ENCODE peak calls at places on chromosomes 6 and 20, in six cellular contexts. N, Q, U, M, Y and L are unnamed samples.

GRCh38 chr6:30497714-30498113 is 8.4 kb downstream of the HLA-E start:
- DNase-seq in N (no peak), M (no peak), Q (no peak), Y (no peak), U (no peak), L (no peak)

GRCh38 chr20:34543457-34544056 is 15.0 kb upstream of the MAP1LC3A start:
- DNase-seq in N (no peak), U (no peak), M (no peak), Y (no peak), Q (no peak), L (no peak)

GRCh38 chr20:33370296-33370695 is 31.0 kb downstream of the CDK5RAP1 start:
- DNase-seq in Y (no peak), N (no peak), Q (no peak), M (no peak), U (no peak), L (no peak)

GRCh38 chr6:138231399-138231886 is 13.2 kb upstream of the PBOV1 start:
- DNase-seq in N (peak), Q (no peak), M (no peak), U (no peak), Y (no peak), L (no peak)

GRCh38 chr6:137542713-137543112 is 48.5 kb upstream of the OLIG3 start:
- DNase-seq in U (no peak), N (no peak), Q (no peak), M (no peak), Y (no peak), L (no peak)

GRCh38 chr20:53089866-53090265 is 117.7 kb downstream of the TSHZ2 start:
- DNase-seq in N (no peak), Q (no peak), Y (no peak), U (no peak), M (no peak), L (no peak)

GRCh38 chr20:45059022-45059728 is 41.8 kb downstream of the KCNS1 start:
- DNase-seq in U (no peak), N (no peak), Y (no peak), Q (no peak), M (no peak), L (no peak)

GRCh38 chr6:33672808-33673207 is 38.7 kb downstream of the UQCC2 start:
- DNase-seq in N (peak), Y (no peak), M (peak), U (no peak), Q (peak), L (peak)

GRCh38 chr20:13342469-13343242 is 121.6 kb downstream of the ISM1 start:
- DNase-seq in Q (no peak), Y (no peak), N (no peak), U (no peak), M (no peak), L (no peak)

GRCh38 chr20:38338849-38339520 is 7.3 kb upstream of the LBP start:
- DNase-seq in Q (no peak), M (no peak), Y (no peak), N (no peak), U (peak), L (no peak)

GRCh38 chr6:84554706-84555105 is 209.7 kb downstream of the TBX18 start:
- DNase-seq in U (no peak), M (no peak), Q (no peak), N (no peak), Y (no peak), L (no peak)

GRCh38 chr6:108732101-108732870 is 115.9 kb upstream of the ARMC2 start:
- DNase-seq in Q (no peak), N (no peak), M (no peak), Y (no peak), U (no peak), L (no peak)

GRCh38 chr6:33934726-33935270 is 131.0 kb upstream of the MLN start:
- DNase-seq in N (no peak), U (no peak), Y (no peak), Q (no peak), M (no peak), L (no peak)

GRCh38 chr6:118562248-118562647 is 14.2 kb downstream of the PLN start:
- DNase-seq in Q (no peak), U (no peak), M (no peak), Y (no peak), N (no peak), L (no peak)

GRCh38 chr6:136782021-136782770 is 10.1 kb downstream of the MAP3K5 start:
- DNase-seq in U (no peak), Y (no peak), Q (no peak), M (no peak), N (no peak), L (no peak)

GRCh38 chr6:147741419-147741818 is 232.9 kb downstream of the SAMD5 start:
- DNase-seq in U (no peak), Q (no peak), N (no peak), Y (no peak), M (no peak), L (no peak)

GRCh38 chr6:52557389-52558265 is 19.2 kb downstream of the TRAM2 start:
- DNase-seq in Q (no peak), M (no peak), U (no peak), Y (no peak), N (no peak), L (no peak)

GRCh38 chr20:45104786-45105185 is 3.9 kb upstream of the KCNS1 start:
- DNase-seq in M (no peak), Q (no peak), Y (no peak), N (no peak), U (no peak), L (peak)

GRCh38 chr20:57618091-57618765 is 2.0 kb downstream of the ZBP1 start:
- DNase-seq in Y (no peak), Q (no peak), M (no peak), U (no peak), N (no peak), L (peak)

GRCh38 chr6:32169211-32169610 is 4.8 kb downstream of the EGFL8 start:
- DNase-seq in N (no peak), Y (no peak), M (no peak), Q (no peak), U (no peak), L (no peak)
- TF ChIP-seq CTCF in N (peak), Y (peak), M (no peak), Q (peak), U (peak), L (no peak)

DNA sequence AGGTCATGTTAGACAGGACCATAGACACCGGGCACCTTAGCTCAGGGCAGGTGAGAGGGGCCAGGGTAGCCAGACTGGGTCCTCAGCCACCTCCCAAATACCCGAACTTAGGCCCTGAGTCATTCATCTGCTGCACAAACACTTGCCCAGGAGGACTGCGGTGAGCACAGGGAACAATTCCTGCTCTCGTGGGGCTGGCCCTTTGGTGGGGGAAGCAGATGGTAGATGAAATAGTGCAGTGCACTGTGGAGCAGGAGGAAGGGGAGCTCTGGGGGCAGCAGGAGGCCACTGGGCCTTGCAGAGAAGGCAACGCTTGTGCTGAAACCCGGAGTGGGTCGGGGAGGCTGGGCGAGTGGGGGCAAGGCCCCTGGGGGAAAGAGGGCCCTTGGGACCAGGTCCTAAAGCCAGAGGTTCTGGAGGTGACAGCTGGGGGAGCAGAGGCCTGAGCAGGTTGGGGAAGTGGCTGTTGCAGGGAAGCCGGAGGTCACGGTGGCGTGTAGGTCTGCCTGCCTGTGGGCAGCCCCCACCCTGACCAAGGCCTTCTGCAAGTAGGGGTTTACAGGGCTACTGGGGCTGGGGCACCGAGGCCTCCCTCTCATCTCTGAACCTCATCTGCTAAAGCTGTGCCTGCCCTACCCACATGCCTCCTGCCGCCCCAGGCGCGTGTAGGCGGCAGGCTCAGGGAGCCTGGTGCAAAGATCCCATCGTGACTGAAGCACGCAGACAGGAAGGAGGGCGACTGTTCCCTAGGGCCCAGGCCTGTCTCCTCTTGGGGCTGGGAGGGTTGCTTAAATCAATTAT is 4.7 kb upstream of the NPBWR2 start:
- DNase-seq in Q (no peak), M (peak), N (no peak), U (no peak), Y (no peak), L (peak)
- TF ChIP-seq GABPA in Q (no peak), M (no peak), N (no peak), U (no peak), Y (no peak), L (no peak)

GRCh38 chr20:47784599-47785320 is 521 bp downstream of the SULF2 start:
- DNase-seq in Q (no peak), U (no peak), N (peak), M (peak), Y (no peak), L (peak)
- TF ChIP-seq CTCF in Q (no peak), U (no peak), N (peak), M (peak), Y (no peak), L (no peak)

DNA sequence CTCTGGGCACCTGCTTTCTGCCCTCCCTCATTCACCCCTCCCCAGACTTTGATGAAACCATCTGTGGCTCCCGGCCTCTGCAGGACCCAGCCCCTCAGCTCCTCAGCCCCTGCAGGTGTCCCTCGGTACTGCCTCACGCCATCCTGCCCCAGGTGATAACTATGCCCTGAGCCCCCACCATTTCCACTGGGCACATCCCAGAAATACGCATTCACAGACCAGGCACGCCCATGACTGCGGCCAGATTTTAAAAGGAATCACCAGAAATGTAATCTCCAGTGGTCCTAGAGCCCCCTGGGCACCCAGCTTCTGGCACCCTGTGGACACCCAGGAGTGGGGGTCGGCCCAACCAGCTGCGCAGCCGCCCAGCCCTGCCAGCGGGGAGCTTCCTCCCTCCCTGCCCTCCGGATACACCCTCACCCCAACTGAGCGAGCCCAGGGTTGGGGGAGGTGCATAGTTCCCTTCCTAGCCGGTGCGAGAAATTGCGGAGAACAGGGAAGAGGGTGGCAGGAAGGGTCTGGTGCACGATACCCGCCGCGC is 585 bp upstream of the NTSR1 start:
- DNase-seq in N (no peak), M (peak), Y (no peak), Q (peak), U (no peak), L (peak)
- TF ChIP-seq GABPA in N (no peak), M (no peak), Y (no peak), Q (no peak), U (peak), L (no peak)

GRCh38 chr20:48730977-48731376 is 96.8 kb downstream of the PREX1 start:
- DNase-seq in M (no peak), N (no peak), U (no peak), Q (no peak), Y (no peak), L (no peak)
- TF ChIP-seq CTCF in M (no peak), N (no peak), U (no peak), Q (no peak), Y (no peak), L (no peak)